ENCODE peak calls at places on chromosome 15, in eight cellular contexts. One of them, this sample, is unnamed.

GRCh38 chr15:47718474-47719440 is 1.5 kb downstream of the SEMA6D start:
- DNase-seq in skeletal muscle cell: peak; percentile 9
- DNase-seq in activated CD8-positive, alpha-beta T cell treated with anti-CD3 and anti-CD28 coated beads for 36 hours: no peak
- DNase-seq in neuronal stem cell: no peak
- DNase-seq in T follicular helper cell: no peak
- DNase-seq in GM19239: no peak
- DNase-seq in NCI-H2171: no peak
- DNase-seq in mesothelial cell of epicardium: no peak
- DNase-seq in this sample: no peak

GRCh38 chr15:88385078-88385700 is 82.0 kb downstream of the MRPL46 start:
- DNase-seq in skeletal muscle cell: no peak
- DNase-seq in activated CD8-positive, alpha-beta T cell treated with anti-CD3 and anti-CD28 coated beads for 36 hours: peak; percentile 19
- DNase-seq in neuronal stem cell: no peak
- DNase-seq in T follicular helper cell: no peak
- DNase-seq in GM19239: no peak
- DNase-seq in NCI-H2171: no peak
- DNase-seq in mesothelial cell of epicardium: no peak
- DNase-seq in this sample: no peak

GRCh38 chr15:57445872-57446271 is 69.6 kb downstream of the CGNL1 start:
- DNase-seq in skeletal muscle cell: no peak
- DNase-seq in activated CD8-positive, alpha-beta T cell treated with anti-CD3 and anti-CD28 coated beads for 36 hours: no peak
- DNase-seq in neuronal stem cell: no peak
- DNase-seq in T follicular helper cell: no peak
- DNase-seq in GM19239: no peak
- DNase-seq in NCI-H2171: no peak
- DNase-seq in mesothelial cell of epicardium: no peak
- DNase-seq in this sample: no peak

GRCh38 chr15:88115529-88116152 is 140.9 kb downstream of the NTRK3 start:
- DNase-seq in skeletal muscle cell: no peak
- DNase-seq in activated CD8-positive, alpha-beta T cell treated with anti-CD3 and anti-CD28 coated beads for 36 hours: no peak
- DNase-seq in neuronal stem cell: no peak
- DNase-seq in T follicular helper cell: no peak
- DNase-seq in GM19239: no peak
- DNase-seq in NCI-H2171: no peak
- DNase-seq in mesothelial cell of epicardium: no peak
- DNase-seq in this sample: no peak

GRCh38 chr15:101453123-101454120 is 36.1 kb downstream of the PCSK6 start:
- DNase-seq in skeletal muscle cell: no peak
- DNase-seq in activated CD8-positive, alpha-beta T cell treated with anti-CD3 and anti-CD28 coated beads for 36 hours: no peak
- DNase-seq in neuronal stem cell: no peak
- DNase-seq in T follicular helper cell: no peak
- DNase-seq in GM19239: no peak
- DNase-seq in NCI-H2171: no peak
- DNase-seq in mesothelial cell of epicardium: no peak
- DNase-seq in this sample: no peak

GRCh38 chr15:78951841-78952238 is 7.0 kb upstream of the CTSH start:
- DNase-seq in skeletal muscle cell: no peak
- DNase-seq in activated CD8-positive, alpha-beta T cell treated with anti-CD3 and anti-CD28 coated beads for 36 hours: no peak
- DNase-seq in neuronal stem cell: no peak
- DNase-seq in T follicular helper cell: no peak
- DNase-seq in GM19239: no peak
- DNase-seq in NCI-H2171: no peak
- DNase-seq in mesothelial cell of epicardium: no peak
- DNase-seq in this sample: no peak

GRCh38 chr15:79948095-79948695 is 22.8 kb downstream of the BCL2A1 start:
- DNase-seq in skeletal muscle cell: no peak
- DNase-seq in activated CD8-positive, alpha-beta T cell treated with anti-CD3 and anti-CD28 coated beads for 36 hours: peak; percentile 19
- DNase-seq in neuronal stem cell: no peak
- DNase-seq in T follicular helper cell: no peak
- DNase-seq in GM19239: no peak
- DNase-seq in NCI-H2171: no peak
- DNase-seq in mesothelial cell of epicardium: no peak
- DNase-seq in this sample: no peak

GRCh38 chr15:94844533-94845390 is 613.4 kb downstream of the MCTP2 start:
- DNase-seq in skeletal muscle cell: no peak
- DNase-seq in activated CD8-positive, alpha-beta T cell treated with anti-CD3 and anti-CD28 coated beads for 36 hours: peak; percentile 14
- DNase-seq in neuronal stem cell: peak; percentile 33
- DNase-seq in T follicular helper cell: no peak
- DNase-seq in GM19239: no peak
- DNase-seq in NCI-H2171: no peak
- DNase-seq in mesothelial cell of epicardium: peak; percentile 54
- DNase-seq in this sample: no peak

GRCh38 chr15:93467327-93467726 is 378.3 kb upstream of the RGMA start:
- DNase-seq in skeletal muscle cell: no peak
- DNase-seq in activated CD8-positive, alpha-beta T cell treated with anti-CD3 and anti-CD28 coated beads for 36 hours: no peak
- DNase-seq in neuronal stem cell: no peak
- DNase-seq in T follicular helper cell: no peak
- DNase-seq in GM19239: no peak
- DNase-seq in NCI-H2171: peak; percentile 96
- DNase-seq in mesothelial cell of epicardium: no peak
- DNase-seq in this sample: peak; percentile 62

GRCh38 chr15:22947101-22948000 is 32.8 kb downstream of the CYFIP1 start:
- DNase-seq in skeletal muscle cell: no peak
- DNase-seq in activated CD8-positive, alpha-beta T cell treated with anti-CD3 and anti-CD28 coated beads for 36 hours: no peak
- DNase-seq in neuronal stem cell: no peak
- DNase-seq in T follicular helper cell: no peak
- DNase-seq in GM19239: no peak
- DNase-seq in NCI-H2171: peak; percentile 62
- DNase-seq in mesothelial cell of epicardium: no peak
- DNase-seq in this sample: no peak

GRCh38 chr15:29674661-29675533 is 147.4 kb downstream of the TJP1 start:
- DNase-seq in skeletal muscle cell: no peak
- DNase-seq in activated CD8-positive, alpha-beta T cell treated with anti-CD3 and anti-CD28 coated beads for 36 hours: peak; percentile 5
- DNase-seq in neuronal stem cell: peak; percentile 76
- DNase-seq in T follicular helper cell: no peak
- DNase-seq in GM19239: no peak
- DNase-seq in NCI-H2171: peak; percentile 22
- DNase-seq in mesothelial cell of epicardium: peak; percentile 55
- DNase-seq in this sample: no peak

GRCh38 chr15:63985221-63986184 is 60.8 kb downstream of the DAPK2 start:
- DNase-seq in skeletal muscle cell: no peak
- DNase-seq in activated CD8-positive, alpha-beta T cell treated with anti-CD3 and anti-CD28 coated beads for 36 hours: no peak
- DNase-seq in neuronal stem cell: no peak
- DNase-seq in T follicular helper cell: no peak
- DNase-seq in GM19239: no peak
- DNase-seq in NCI-H2171: no peak
- DNase-seq in mesothelial cell of epicardium: no peak
- DNase-seq in this sample: no peak

GRCh38 chr15:72859023-72859756 is 75.6 kb upstream of the ADPGK start:
- DNase-seq in skeletal muscle cell: no peak
- DNase-seq in activated CD8-positive, alpha-beta T cell treated with anti-CD3 and anti-CD28 coated beads for 36 hours: no peak
- DNase-seq in neuronal stem cell: no peak
- DNase-seq in T follicular helper cell: no peak
- DNase-seq in GM19239: no peak
- DNase-seq in NCI-H2171: no peak
- DNase-seq in mesothelial cell of epicardium: no peak
- DNase-seq in this sample: no peak

GRCh38 chr15:25688166-25688565 is 175.0 kb downstream of the ATP10A start:
- DNase-seq in skeletal muscle cell: no peak
- DNase-seq in activated CD8-positive, alpha-beta T cell treated with anti-CD3 and anti-CD28 coated beads for 36 hours: no peak
- DNase-seq in neuronal stem cell: no peak
- DNase-seq in T follicular helper cell: no peak
- DNase-seq in GM19239: no peak
- DNase-seq in NCI-H2171: no peak
- DNase-seq in mesothelial cell of epicardium: no peak
- DNase-seq in this sample: no peak

GRCh38 chr15:65818927-65819562 is 27.0 kb upstream of the DENND4A start:
- DNase-seq in skeletal muscle cell: no peak
- DNase-seq in activated CD8-positive, alpha-beta T cell treated with anti-CD3 and anti-CD28 coated beads for 36 hours: no peak
- DNase-seq in neuronal stem cell: no peak
- DNase-seq in T follicular helper cell: no peak
- DNase-seq in GM19239: no peak
- DNase-seq in NCI-H2171: no peak
- DNase-seq in mesothelial cell of epicardium: no peak
- DNase-seq in this sample: no peak